ENCODE peak calls at places on chromosomes 5 and 9, in nine cellular contexts. O is SJSA1; V is GM03348; Z is HL-60; A is stimulated activated naive CD8-positive, alpha-beta T cell treated with anti-CD3 and anti-CD28 coated beads, Interleukin-15, Interleukin-2, amounts not matched to agents 100 U/mL and 50 U/mL, for 24 hours; I is fibroblast of lung; K is nucleus accumbens; C is activated CD4-positive, alpha-beta T cell treated with anti-CD3 and anti-CD28 coated beads, Interleukin-2, amount 50 U/mL, for 1 hour; S is non-pigmented ciliary epithelial cell. U is an unnamed sample.
A peak's percentile ranks its signal among the peaks of the same experiment; 100 is the strongest.

GRCh38 chr5:181051841-181052525 is 11.9 kb downstream of the BTNL9 start:
- DNase-seq in K (no peak), V (no peak), Z (no peak), C (no peak), S (no peak), I (no peak), O (no peak), A (no peak), U (no peak)

GRCh38 chr9:21028476-21028875 is 3.0 kb downstream of the HACD4 start:
- DNase-seq in Z (no peak), V (no peak), I (no peak), A (no peak), C (no peak), S (no peak), O (no peak), K (no peak), U (peak; percentile 18)

GRCh38 chr9:95726756-95727155 is 148.7 kb upstream of the ERCC6L2 start:
- DNase-seq in A (no peak), O (no peak), Z (no peak), K (no peak), S (peak; percentile 8), V (peak; percentile 81), C (no peak), I (peak; percentile 36), U (peak; percentile 52)

GRCh38 chr9:72410214-72410613 is 45.2 kb upstream of the ZFAND5 start:
- DNase-seq in I (no peak), Z (no peak), C (no peak), A (no peak), S (no peak), V (no peak), K (no peak), O (no peak), U (no peak)

GRCh38 chr5:37005252-37005651 is 128.7 kb downstream of the NIPBL start:
- DNase-seq in A (no peak), C (no peak), Z (no peak), K (no peak), I (peak; percentile 81), O (no peak), V (peak; percentile 26), S (peak; percentile 22), U (peak; percentile 47)

GRCh38 chr9:21395778-21396717 is 10.8 kb upstream of the IFNA2 start:
- DNase-seq in Z (no peak), K (no peak), S (no peak), V (peak; percentile 43), C (peak; percentile 61), I (no peak), A (peak; percentile 75), O (no peak), U (peak; percentile 7)

GRCh38 chr9:29865764-29866313 is 2292.6 kb upstream of the C9orf72 start:
- DNase-seq in S (no peak), K (no peak), Z (no peak), V (no peak), C (no peak), O (no peak), A (no peak), I (no peak), U (no peak)

GRCh38 chr9:35920004-35920658 is 10.8 kb downstream of the SPAAR start:
- DNase-seq in I (peak; percentile 41), V (peak; percentile 16), Z (no peak), A (no peak), S (no peak), K (no peak), C (no peak), O (no peak), U (no peak)

GRCh38 chr9:75087279-75087823 is 604 bp downstream of the NMRK1 start:
- DNase-seq in I (peak; percentile 62), A (peak; percentile 49), C (peak; percentile 39), Z (peak; percentile 28), S (no peak), K (no peak), O (no peak), V (peak; percentile 68), U (peak; percentile 41)

GRCh38 chr5:178213748-178214151 is 9.4 kb downstream of the HNRNPAB start:
- DNase-seq in C (no peak), V (no peak), A (no peak), O (no peak), Z (no peak), I (no peak), K (no peak), S (no peak), U (no peak)

GRCh38 chr9:3931996-3932906 is 367.6 kb downstream of the GLIS3 start:
- DNase-seq in Z (no peak), I (peak; percentile 74), O (no peak), K (no peak), V (peak; percentile 47), A (no peak), C (no peak), S (no peak), U (peak; percentile 19)

GRCh38 chr5:144972317-144972716 is 801.6 kb downstream of the KCTD16 start:
- DNase-seq in K (no peak), Z (no peak), S (no peak), O (no peak), A (no peak), C (no peak), I (no peak), V (no peak), U (no peak)

GRCh38 chr5:73234156-73234555 is 61.2 kb downstream of the TMEM174 start:
- DNase-seq in C (no peak), K (no peak), V (no peak), Z (no peak), I (no peak), A (no peak), O (no peak), S (no peak), U (no peak)

GRCh38 chr9:33677506-33677809 is 117.9 kb upstream of the PRSS3 start:
- DNase-seq in C (no peak), O (no peak), S (no peak), Z (no peak), K (no peak), V (no peak), A (no peak), I (no peak), U (no peak)

GRCh38 chr5:131209506-131210191 is 38.9 kb downstream of the LYRM7 start:
- DNase-seq in V (no peak), Z (peak; percentile 45), A (peak; percentile 57), K (no peak), O (no peak), S (no peak), C (peak; percentile 39), I (no peak), U (no peak)

GRCh38 chr9:37899041-37899440 is 4.9 kb downstream of the SLC25A51 start:
- DNase-seq in S (no peak), C (no peak), I (peak; percentile 33), K (no peak), Z (no peak), A (no peak), V (peak; percentile 71), O (no peak), U (peak; percentile 77)

GRCh38 chr5:54760182-54760935 is 225.0 kb downstream of the ESM1 start:
- DNase-seq in V (peak; percentile 40), I (peak; percentile 35), Z (no peak), O (no peak), K (no peak), S (no peak), A (no peak), C (no peak), U (peak; percentile 75)

GRCh38 chr5:180128671-180129261 is 57.2 kb upstream of the RNF130 start:
- DNase-seq in I (no peak), K (peak; percentile 62), A (no peak), C (no peak), S (no peak), V (peak; percentile 0), Z (no peak), O (no peak), U (no peak)

GRCh38 chr5:13478831-13479465 is 465.5 kb downstream of the DNAH5 start:
- DNase-seq in O (no peak), V (peak; percentile 66), K (no peak), I (peak; percentile 60), A (no peak), S (peak; percentile 18), C (no peak), Z (peak; percentile 1), U (peak; percentile 72)

GRCh38 chr5:168159425-168159824 is 132.0 kb upstream of the WWC1 start:
- DNase-seq in Z (peak; percentile 60), S (no peak), C (no peak), K (no peak), V (no peak), I (no peak), O (no peak), A (no peak), U (no peak)

GRCh38 chr9:6780690-6781089 is 22.9 kb downstream of the KDM4C start:
- DNase-seq in I (peak; percentile 60), K (no peak), O (no peak), S (peak; percentile 19), Z (no peak), A (no peak), V (peak; percentile 13), C (no peak), U (no peak)

GRCh38 chr5:56272765-56273164 is 39.6 kb upstream of the ANKRD55 start:
- DNase-seq in V (no peak), I (no peak), Z (no peak), A (no peak), K (no peak), O (no peak), S (no peak), C (no peak), U (no peak)

GRCh38 chr5:10265245-10266109 is 15.4 kb downstream of the CCT5 start:
- DNase-seq in V (no peak), A (peak; percentile 13), S (no peak), C (no peak), K (no peak), Z (no peak), I (no peak), O (no peak), U (no peak)

GRCh38 chr5:59584858-59585846 is 308.4 kb downstream of the PDE4D start:
- DNase-seq in I (no peak), S (no peak), V (no peak), O (no peak), K (no peak), A (no peak), C (no peak), Z (no peak), U (no peak)

GRCh38 chr9:84772511-84772910 is 103.0 kb downstream of the NTRK2 start:
- DNase-seq in O (no peak), C (no peak), K (no peak), Z (no peak), A (no peak), S (no peak), I (peak; percentile 42), V (no peak), U (no peak)

GRCh38 chr5:143041-143440 is 48.3 kb upstream of the LRRC14B start:
- DNase-seq in I (no peak), S (no peak), Z (no peak), C (no peak), O (no peak), V (peak; percentile 3), K (no peak), A (no peak), U (no peak)

GRCh38 chr5:1642221-1642620 is 118.5 kb upstream of the LPCAT1 start:
- DNase-seq in I (no peak), S (no peak), Z (no peak), C (no peak), K (no peak), O (no peak), V (no peak), A (no peak), U (no peak)

GRCh38 chr5:1666812-1667588 is 132.6 kb downstream of the MRPL36 start:
- DNase-seq in I (no peak), V (peak; percentile 48), C (peak; percentile 49), A (peak; percentile 76), K (no peak), S (no peak), Z (no peak), O (no peak), U (no peak)

GRCh38 chr5:31827862-31828261 is 188.9 kb downstream of the PDZD2 start:
- DNase-seq in S (peak; percentile 57), K (no peak), I (peak; percentile 76), O (no peak), V (no peak), Z (no peak), C (no peak), A (no peak), U (peak; percentile 61)

GRCh38 chr5:107533946-107534876 is 136.5 kb downstream of the EFNA5 start:
- DNase-seq in Z (no peak), S (no peak), I (no peak), A (no peak), O (no peak), K (no peak), V (no peak), C (no peak), U (no peak)

U was measured in HCEC 1CT.